ENCODE peak calls at places on chromosomes 16 and 17, in four cellular contexts. Z, K, U and C are unnamed samples.
A peak's percentile ranks its signal among the peaks of the same experiment; 100 is the strongest.

GRCh38 chr16:4915226-4915761 is 21.7 kb downstream of the PPL start:
- DNase-seq in U (no peak), Z (no peak), K (no peak), C (peak; percentile 81)

GRCh38 chr17:521168-521525 is 168.5 kb upstream of the RPH3AL start:
- DNase-seq in U (no peak), Z (no peak), K (no peak), C (peak; percentile 51)

GRCh38 chr17:8141046-8141445 is 11.2 kb downstream of the PER1 start:
- DNase-seq in U (no peak), K (no peak), Z (no peak), C (no peak)

GRCh38 chr16:77679901-77680300 is 42.4 kb upstream of the NUDT7 start:
- DNase-seq in U (no peak), Z (no peak), K (no peak), C (no peak)

GRCh38 chr16:85556456-85557082 is 56.6 kb upstream of the GSE1 start:
- DNase-seq in U (peak; percentile 58), K (no peak), Z (peak; percentile 68), C (peak; percentile 67)

GRCh38 chr17:48002208-48002919 is 31.5 kb downstream of the CDK5RAP3 start:
- DNase-seq in K (no peak), U (no peak), Z (peak; percentile 20), C (peak; percentile 83)

GRCh38 chr17:82257473-82257872 is 16.0 kb downstream of the CSNK1D start:
- DNase-seq in Z (no peak), K (peak; percentile 69), U (no peak), C (no peak)

GRCh38 chr17:28982191-28982793 is 23.5 kb downstream of the SEZ6 start:
- DNase-seq in U (no peak), Z (peak; percentile 41), K (peak; percentile 90), C (no peak)

GRCh38 chr17:76673729-76674128 is 30.2 kb upstream of the ST6GALNAC1 start:
- DNase-seq in K (no peak), U (no peak), Z (no peak), C (peak; percentile 64)